ENCODE peak calls at places on chromosomes 4 and X, in nine cellular contexts. A is COLO829; B is renal cortical epithelial cell; V is sciatic nerve; D is substantia nigra; G is uterus; F is hippocampal formation; C is progenitor cell of endocrine pancreas; P is stimulated activated CD4-positive, alpha-beta T cell treated with anti-CD3 and anti-CD28 coated beads, Interleukin-1b, Interleukin-23, amount 100 ng/mL, for 24 hours. T is an unnamed sample.
A peak's percentile ranks its signal among the peaks of the same experiment; 100 is the strongest.

GRCh38 chrX:100969408-100969807 is at the start of gene ARL13A:
- DNase-seq in D (no peak), P (no peak), B (no peak), C (no peak), V (no peak), A (no peak), F (no peak), G (no peak), T (no peak)

GRCh38 chr4:172650758-172651495 is 517.7 kb upstream of the GALNT7 start:
- DNase-seq in V (no peak), G (no peak), A (no peak), P (no peak), F (no peak), C (no peak), B (peak; percentile 64), D (no peak), T (no peak)

GRCh38 chrX:1531106-1531890 is 5.7 kb downstream of the P2RY8 start:
- DNase-seq in F (no peak), B (no peak), V (no peak), C (no peak), A (no peak), P (peak; percentile 36), D (no peak), G (no peak), T (no peak)

GRCh38 chrX:115642304-115642703 is 81.3 kb downstream of the PLS3 start:
- DNase-seq in C (no peak), A (peak; percentile 34), F (no peak), B (no peak), G (no peak), D (no peak), P (no peak), V (no peak), T (no peak)

GRCh38 chr4:148441986-148442829 is at the start of gene NR3C2:
- DNase-seq in D (peak; percentile 98), A (peak; percentile 99), G (peak; percentile 99), F (peak; percentile 99), B (peak; percentile 96), C (peak; percentile 98), P (peak; percentile 93), V (peak; percentile 99), T (peak; percentile 92)

GRCh38 chrX:9379697-9380551 is 84.9 kb upstream of the TBL1X start:
- DNase-seq in B (peak; percentile 71), C (no peak), P (no peak), F (no peak), V (no peak), A (peak; percentile 75), D (no peak), G (no peak), T (peak; percentile 55)

GRCh38 chrX:74259879-74260491 is 44.0 kb upstream of the ZCCHC13 start:
- DNase-seq in C (no peak), V (no peak), B (no peak), A (no peak), D (no peak), F (no peak), P (no peak), G (no peak), T (no peak)

GRCh38 chrX:154717824-154718223 is 33.1 kb downstream of the GAB3 start:
- DNase-seq in A (peak; percentile 52), V (no peak), C (no peak), P (no peak), F (no peak), G (no peak), B (no peak), D (no peak), T (peak; percentile 79)

GRCh38 chr4:105637409-105638258 is 70.9 kb downstream of the INTS12 start:
- DNase-seq in A (no peak), P (no peak), B (peak; percentile 77), V (peak; percentile 80), F (peak; percentile 63), D (peak; percentile 37), C (no peak), G (peak; percentile 22), T (peak; percentile 11)

GRCh38 chr4:39548425-39549067 is 21.3 kb upstream of the UGDH start:
- DNase-seq in G (no peak), P (no peak), C (no peak), V (no peak), A (no peak), F (no peak), D (no peak), B (peak; percentile 27), T (no peak)

GRCh38 chr4:87973283-87974169 is 2.0 kb upstream of the SPP1 start:
- DNase-seq in C (peak; percentile 32), F (peak; percentile 79), B (peak; percentile 95), P (peak; percentile 24), A (peak; percentile 59), G (peak; percentile 59), V (peak; percentile 85), D (peak; percentile 63), T (peak; percentile 53)

GRCh38 chrX:53442322-53442631 is 8.1 kb upstream of the HSD17B10 start:
- DNase-seq in V (no peak), P (no peak), C (no peak), G (no peak), B (no peak), F (no peak), A (no peak), D (no peak), T (no peak)